ENCODE peak calls at places on chromosomes 6 and 20, in nine cellular contexts. One of them, this sample, is unnamed.

GRCh38 chr20:44218441-44218840 is 7.9 kb upstream of the OSER1 start:
- DNase-seq in GM23248: no peak
- DNase-seq in mesenchymal stem cell: no peak
- DNase-seq in adipocyte: no peak
- DNase-seq in HCT116: no peak
- DNase-seq in K562: no peak
- DNase-seq in neural progenitor cell: no peak
- DNase-seq in SK-N-SH: no peak
- DNase-seq in HepG2: no peak
- DNase-seq in this sample: no peak

GRCh38 chr6:105593056-105593455 is 190.2 kb upstream of the PREP start:
- DNase-seq in mesenchymal stem cell: peak; percentile 72
- DNase-seq in HCT116: no peak
- DNase-seq in neural progenitor cell: no peak
- DNase-seq in GM23248: peak; percentile 57
- DNase-seq in SK-N-SH: no peak
- DNase-seq in K562: no peak
- DNase-seq in adipocyte: no peak
- DNase-seq in HepG2: no peak
- DNase-seq in this sample: no peak

GRCh38 chr20:46230811-46231282 is 77.5 kb downstream of the CDH22 start:
- DNase-seq in HepG2: peak; percentile 25
- DNase-seq in K562: peak; percentile 50
- DNase-seq in HCT116: no peak
- DNase-seq in neural progenitor cell: peak; percentile 91
- DNase-seq in SK-N-SH: no peak
- DNase-seq in adipocyte: peak; percentile 34
- DNase-seq in GM23248: peak; percentile 45
- DNase-seq in mesenchymal stem cell: peak; percentile 34
- DNase-seq in this sample: peak; percentile 71

GRCh38 chr6:157518399-157519250 is 137.6 kb downstream of the ZDHHC14 start:
- DNase-seq in mesenchymal stem cell: no peak
- DNase-seq in adipocyte: no peak
- DNase-seq in HepG2: no peak
- DNase-seq in GM23248: peak; percentile 70
- DNase-seq in K562: peak; percentile 79
- DNase-seq in SK-N-SH: no peak
- DNase-seq in HCT116: peak; percentile 44
- DNase-seq in neural progenitor cell: no peak
- DNase-seq in this sample: no peak

GRCh38 chr20:52490715-52491430 is 299.3 kb upstream of the ZFP64 start:
- DNase-seq in K562: no peak
- DNase-seq in neural progenitor cell: no peak
- DNase-seq in adipocyte: peak; percentile 40
- DNase-seq in HCT116: no peak
- DNase-seq in GM23248: peak; percentile 84
- DNase-seq in mesenchymal stem cell: peak; percentile 98
- DNase-seq in SK-N-SH: no peak
- DNase-seq in HepG2: no peak
- DNase-seq in this sample: no peak

GRCh38 chr6:127201321-127201720 is 65.3 kb upstream of the RNF146 start:
- DNase-seq in mesenchymal stem cell: peak; percentile 28
- DNase-seq in K562: no peak
- DNase-seq in adipocyte: peak; percentile 74
- DNase-seq in HCT116: no peak
- DNase-seq in SK-N-SH: no peak
- DNase-seq in HepG2: no peak
- DNase-seq in GM23248: peak; percentile 88
- DNase-seq in neural progenitor cell: no peak
- DNase-seq in this sample: no peak

GRCh38 chr20:38789503-38790209 is 15.8 kb upstream of the PPP1R16B start:
- DNase-seq in SK-N-SH: no peak
- DNase-seq in mesenchymal stem cell: peak; percentile 12
- DNase-seq in HepG2: no peak
- DNase-seq in GM23248: peak; percentile 86
- DNase-seq in neural progenitor cell: no peak
- DNase-seq in HCT116: peak; percentile 63
- DNase-seq in K562: no peak
- DNase-seq in adipocyte: peak; percentile 36
- DNase-seq in this sample: no peak

GRCh38 chr20:38192323-38192885 is 27.3 kb upstream of the TGM2 start:
- DNase-seq in GM23248: no peak
- DNase-seq in HCT116: no peak
- DNase-seq in SK-N-SH: no peak
- DNase-seq in HepG2: no peak
- DNase-seq in K562: no peak
- DNase-seq in adipocyte: no peak
- DNase-seq in neural progenitor cell: no peak
- DNase-seq in mesenchymal stem cell: no peak
- DNase-seq in this sample: no peak

GRCh38 chr6:145044606-145045275 is 690.6 kb downstream of the EPM2A start:
- DNase-seq in K562: no peak
- DNase-seq in SK-N-SH: no peak
- DNase-seq in adipocyte: peak; percentile 82
- DNase-seq in neural progenitor cell: no peak
- DNase-seq in mesenchymal stem cell: peak; percentile 68
- DNase-seq in HCT116: no peak
- DNase-seq in HepG2: no peak
- DNase-seq in GM23248: peak; percentile 90
- DNase-seq in this sample: no peak

GRCh38 chr6:6003334-6004146 is 3.2 kb downstream of the NRN1 start:
- DNase-seq in K562: no peak
- DNase-seq in SK-N-SH: peak; percentile 72
- DNase-seq in HCT116: no peak
- DNase-seq in HepG2: no peak
- DNase-seq in GM23248: peak; percentile 77
- DNase-seq in mesenchymal stem cell: no peak
- DNase-seq in neural progenitor cell: peak; percentile 85
- DNase-seq in adipocyte: no peak
- DNase-seq in this sample: no peak

DNA sequence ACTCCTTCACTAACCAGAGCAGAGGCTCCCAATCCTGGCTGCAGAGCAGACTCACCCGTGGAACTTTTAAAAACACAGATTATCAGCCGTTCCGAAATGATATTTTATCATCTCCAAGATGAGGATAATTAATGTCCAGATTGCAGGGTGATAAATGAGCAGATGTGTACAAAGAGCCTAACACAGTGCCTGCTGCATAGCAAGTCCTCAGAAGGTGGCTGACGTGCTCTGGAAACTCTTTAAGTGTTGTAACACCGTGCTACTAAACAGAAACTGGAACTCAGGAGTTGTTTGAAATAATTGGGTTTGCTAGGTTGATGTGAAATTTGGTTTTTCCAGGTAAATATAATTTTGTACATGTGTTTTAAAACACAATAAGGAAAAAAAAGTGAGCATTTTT is 118.0 kb downstream of the ARMC2 start:
- DNase-seq in GM23248: no peak
- DNase-seq in neural progenitor cell: no peak
- DNase-seq in HepG2: no peak
- DNase-seq in adipocyte: no peak
- DNase-seq in SK-N-SH: no peak
- DNase-seq in mesenchymal stem cell: no peak
- DNase-seq in K562: no peak
- DNase-seq in HCT116: no peak
- DNase-seq in this sample: no peak
- H3K9ac ChIP-seq in GM23248: no peak overlapping the region
- H3K9ac ChIP-seq in neural progenitor cell: no peak overlapping the region
- H3K9ac ChIP-seq in HepG2: no peak overlapping the region
- H3K9ac ChIP-seq in adipocyte: no peak overlapping the region
- H3K9ac ChIP-seq in SK-N-SH: no peak overlapping the region
- H3K9ac ChIP-seq in mesenchymal stem cell: no peak overlapping the region
- H3K9ac ChIP-seq in K562: no peak overlapping the region
- H3K9ac ChIP-seq in HCT116: no peak overlapping the region
- H3K9ac ChIP-seq in this sample: no peak overlapping the region

GRCh38 chr6:21601932-21602390 is 8.4 kb downstream of the SOX4 start:
- DNase-seq in GM23248: no peak
- DNase-seq in neural progenitor cell: no peak
- DNase-seq in K562: no peak
- DNase-seq in mesenchymal stem cell: no peak
- DNase-seq in adipocyte: no peak
- DNase-seq in SK-N-SH: no peak
- DNase-seq in HepG2: no peak
- DNase-seq in HCT116: no peak
- DNase-seq in this sample: no peak

GRCh38 chr6:21604081-21604480 is 10.5 kb downstream of the SOX4 start:
- DNase-seq in GM23248: no peak
- DNase-seq in mesenchymal stem cell: no peak
- DNase-seq in neural progenitor cell: no peak
- DNase-seq in adipocyte: no peak
- DNase-seq in HCT116: no peak
- DNase-seq in K562: no peak
- DNase-seq in HepG2: no peak
- DNase-seq in SK-N-SH: no peak
- DNase-seq in this sample: no peak

GRCh38 chr6:21599074-21599639 is 5.6 kb downstream of the SOX4 start:
- DNase-seq in adipocyte: no peak
- DNase-seq in GM23248: no peak
- DNase-seq in HepG2: no peak
- DNase-seq in SK-N-SH: no peak
- DNase-seq in HCT116: no peak
- DNase-seq in neural progenitor cell: no peak
- DNase-seq in K562: no peak
- DNase-seq in mesenchymal stem cell: peak; percentile 31
- DNase-seq in this sample: no peak

GRCh38 chr6:21601341-21601740 is 7.8 kb downstream of the SOX4 start:
- DNase-seq in HepG2: no peak
- DNase-seq in SK-N-SH: no peak
- DNase-seq in K562: no peak
- DNase-seq in neural progenitor cell: no peak
- DNase-seq in mesenchymal stem cell: no peak
- DNase-seq in HCT116: no peak
- DNase-seq in adipocyte: no peak
- DNase-seq in GM23248: no peak
- DNase-seq in this sample: no peak

DNA sequence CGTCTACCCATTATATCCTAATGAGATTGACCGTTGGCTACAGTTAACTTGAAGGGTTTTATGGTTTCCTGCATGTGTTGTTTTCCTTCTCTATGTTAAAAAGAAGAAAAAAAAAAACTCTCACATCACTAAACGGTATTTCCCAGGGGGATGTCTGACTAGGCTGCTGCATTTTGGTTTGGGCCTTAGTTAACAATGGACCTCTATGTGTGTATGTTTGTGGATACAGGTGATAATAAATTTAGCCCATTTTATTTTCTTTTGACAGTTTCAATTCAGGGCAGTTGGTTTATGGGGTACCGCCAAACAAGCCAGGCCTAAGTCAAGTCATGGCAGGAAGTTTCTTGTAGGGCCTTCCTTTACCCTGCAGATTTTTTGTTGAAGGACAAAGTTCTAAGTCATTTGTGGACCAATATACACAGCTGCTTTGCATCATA is 10.0 kb downstream of the SOX4 start:
- DNase-seq in SK-N-SH: no peak
- DNase-seq in HepG2: no peak
- DNase-seq in K562: no peak
- DNase-seq in GM23248: no peak
- DNase-seq in mesenchymal stem cell: no peak
- DNase-seq in adipocyte: no peak
- DNase-seq in neural progenitor cell: no peak
- DNase-seq in HCT116: no peak
- DNase-seq in this sample: no peak
- H3K9ac ChIP-seq in SK-N-SH: no peak overlapping the region
- H3K9ac ChIP-seq in HepG2: no peak overlapping the region
- H3K9ac ChIP-seq in K562: no peak overlapping the region
- H3K9ac ChIP-seq in GM23248: no peak overlapping the region
- H3K9ac ChIP-seq in mesenchymal stem cell: no peak overlapping the region
- H3K9ac ChIP-seq in adipocyte: no peak overlapping the region
- H3K9ac ChIP-seq in neural progenitor cell: no peak overlapping the region
- H3K9ac ChIP-seq in HCT116: no peak overlapping the region
- H3K9ac ChIP-seq in this sample: no peak overlapping the region

GRCh38 chr6:26064619-26065257 is 22.5 kb upstream of the HFE start:
- DNase-seq in SK-N-SH: peak; percentile 46
- DNase-seq in HCT116: peak; percentile 54
- DNase-seq in HepG2: peak; percentile 68
- DNase-seq in adipocyte: peak; percentile 78
- DNase-seq in mesenchymal stem cell: peak; percentile 65
- DNase-seq in neural progenitor cell: peak; percentile 60
- DNase-seq in K562: peak; percentile 58
- DNase-seq in GM23248: peak; percentile 70
- DNase-seq in this sample: no peak

GRCh38 chr6:26071135-26071534 is 16.1 kb upstream of the HFE start:
- DNase-seq in HepG2: no peak
- DNase-seq in adipocyte: no peak
- DNase-seq in K562: no peak
- DNase-seq in HCT116: no peak
- DNase-seq in mesenchymal stem cell: no peak
- DNase-seq in neural progenitor cell: no peak
- DNase-seq in SK-N-SH: no peak
- DNase-seq in GM23248: peak; percentile 40
- DNase-seq in this sample: no peak

GRCh38 chr6:26068036-26068435 is 19.2 kb upstream of the HFE start:
- DNase-seq in HCT116: no peak
- DNase-seq in SK-N-SH: no peak
- DNase-seq in neural progenitor cell: no peak
- DNase-seq in adipocyte: no peak
- DNase-seq in GM23248: no peak
- DNase-seq in HepG2: no peak
- DNase-seq in mesenchymal stem cell: no peak
- DNase-seq in K562: no peak
- DNase-seq in this sample: no peak

GRCh38 chr6:26067367-26067766 is 19.9 kb upstream of the HFE start:
- DNase-seq in HCT116: no peak
- DNase-seq in SK-N-SH: no peak
- DNase-seq in GM23248: no peak
- DNase-seq in HepG2: no peak
- DNase-seq in mesenchymal stem cell: no peak
- DNase-seq in neural progenitor cell: no peak
- DNase-seq in K562: no peak
- DNase-seq in adipocyte: no peak
- DNase-seq in this sample: no peak

GRCh38 chr6:26065952-26066380 is 21.3 kb upstream of the HFE start:
- DNase-seq in HepG2: peak; percentile 96
- DNase-seq in neural progenitor cell: peak; percentile 78
- DNase-seq in adipocyte: peak; percentile 94
- DNase-seq in K562: peak; percentile 80
- DNase-seq in HCT116: peak; percentile 79
- DNase-seq in SK-N-SH: peak; percentile 66
- DNase-seq in GM23248: peak; percentile 91
- DNase-seq in mesenchymal stem cell: peak; percentile 86
- DNase-seq in this sample: no peak
- H3K9ac ChIP-seq in HepG2: peak overlapping the region; percentile 54
- H3K9ac ChIP-seq in neural progenitor cell: no peak overlapping the region
- H3K9ac ChIP-seq in adipocyte: peak overlapping the region; percentile 75
- H3K9ac ChIP-seq in K562: no peak overlapping the region
- H3K9ac ChIP-seq in HCT116: peak overlapping the region; percentile 30
- H3K9ac ChIP-seq in SK-N-SH: no peak overlapping the region
- H3K9ac ChIP-seq in GM23248: peak overlapping the region; percentile 53
- H3K9ac ChIP-seq in mesenchymal stem cell: peak overlapping the region; percentile 80
- H3K9ac ChIP-seq in this sample: no peak overlapping the region

GRCh38 chr6:78916411-78916810 is 49.1 kb downstream of the IRAK1BP1 start:
- DNase-seq in HepG2: no peak
- DNase-seq in HCT116: no peak
- DNase-seq in neural progenitor cell: no peak
- DNase-seq in mesenchymal stem cell: no peak
- DNase-seq in adipocyte: no peak
- DNase-seq in K562: no peak
- DNase-seq in GM23248: no peak
- DNase-seq in SK-N-SH: no peak
- DNase-seq in this sample: no peak
- H3K9ac ChIP-seq in HepG2: no peak overlapping the region
- H3K9ac ChIP-seq in HCT116: no peak overlapping the region
- H3K9ac ChIP-seq in neural progenitor cell: no peak overlapping the region
- H3K9ac ChIP-seq in mesenchymal stem cell: no peak overlapping the region
- H3K9ac ChIP-seq in adipocyte: no peak overlapping the region
- H3K9ac ChIP-seq in K562: no peak overlapping the region
- H3K9ac ChIP-seq in GM23248: no peak overlapping the region
- H3K9ac ChIP-seq in SK-N-SH: no peak overlapping the region
- H3K9ac ChIP-seq in this sample: no peak overlapping the region